ENCODE peak calls at places on chromosomes 2 and 18, in ten cellular contexts. A, Q, E, W, Y, G, N, R, F and O are unnamed samples.

GRCh38 chr18:77108001-77108692 is 24.4 kb downstream of the MBP start:
- DNase-seq in A (peak; percentile 22), Q (peak; percentile 88), E (no peak), W (peak; percentile 51), Y (peak; percentile 95), G (peak; percentile 54), N (peak; percentile 46), R (peak; percentile 93), F (no peak), O (peak; percentile 62)

GRCh38 chr2:134410831-134411231 is 157.0 kb downstream of the MGAT5 start:
- DNase-seq in A (no peak), Q (peak; percentile 37), E (no peak), W (peak; percentile 18), Y (peak; percentile 66), G (no peak), N (no peak), R (no peak), F (no peak), O (no peak)

GRCh38 chr2:71254776-71255175 is 27.9 kb upstream of the PAIP2B start:
- DNase-seq in A (no peak), Q (no peak), E (no peak), W (no peak), Y (no peak), G (no peak), N (no peak), R (no peak), F (no peak), O (no peak)

GRCh38 chr2:174024524-174025270 is 59.5 kb upstream of the SP3 start:
- DNase-seq in A (no peak), Q (peak; percentile 87), E (no peak), W (peak; percentile 66), Y (peak; percentile 53), G (peak; percentile 91), N (peak; percentile 50), R (peak; percentile 95), F (peak; percentile 71), O (no peak)

GRCh38 chr18:10215444-10215843 is 239.0 kb upstream of the APCDD1 start:
- DNase-seq in A (no peak), Q (no peak), E (no peak), W (no peak), Y (no peak), G (no peak), N (no peak), R (no peak), F (no peak), O (no peak)

GRCh38 chr2:30915485-30915884 is 108.2 kb upstream of the CAPN13 start:
- DNase-seq in A (no peak), Q (no peak), E (no peak), W (no peak), Y (peak; percentile 12), G (no peak), N (peak; percentile 18), R (no peak), F (peak; percentile 56), O (peak; percentile 21)

GRCh38 chr2:31402388-31402787 is 12.2 kb downstream of the XDH start:
- DNase-seq in A (no peak), Q (no peak), E (no peak), W (no peak), Y (no peak), G (no peak), N (no peak), R (no peak), F (no peak), O (no peak)

GRCh38 chr2:182952741-182953450 is 85.4 kb downstream of the NCKAP1 start:
- DNase-seq in A (no peak), Q (peak; percentile 71), E (no peak), W (no peak), Y (peak; percentile 21), G (no peak), N (no peak), R (no peak), F (no peak), O (no peak)

GRCh38 chr2:11938196-11938595 is 191.8 kb downstream of the LPIN1 start:
- DNase-seq in A (no peak), Q (peak; percentile 91), E (no peak), W (peak; percentile 41), Y (no peak), G (no peak), N (no peak), R (peak; percentile 89), F (no peak), O (no peak)

GRCh38 chr18:10012526-10012925 is 98.7 kb downstream of the VAPA start:
- DNase-seq in A (no peak), Q (no peak), E (no peak), W (no peak), Y (no peak), G (no peak), N (no peak), R (peak; percentile 53), F (no peak), O (no peak)

GRCh38 chr18:62611395-62612241 is 88.8 kb downstream of the ZCCHC2 start:
- DNase-seq in A (no peak), Q (peak; percentile 32), E (no peak), W (no peak), Y (no peak), G (peak; percentile 62), N (no peak), R (peak; percentile 65), F (no peak), O (no peak)

GRCh38 chr2:200377774-200378336 is 71.4 kb downstream of the SPATS2L start:
- DNase-seq in A (no peak), Q (no peak), E (no peak), W (peak; percentile 54), Y (no peak), G (no peak), N (peak; percentile 30), R (no peak), F (no peak), O (no peak)

GRCh38 chr2:810397-810796 is 133.2 kb upstream of the TMEM18 start:
- DNase-seq in A (no peak), Q (no peak), E (no peak), W (no peak), Y (no peak), G (no peak), N (no peak), R (no peak), F (no peak), O (no peak)

GRCh38 chr2:85398426-85399182 is 11.6 kb downstream of the CAPG start:
- DNase-seq in A (no peak), Q (no peak), E (no peak), W (no peak), Y (no peak), G (no peak), N (no peak), R (no peak), F (no peak), O (no peak)

GRCh38 chr2:85394976-85395375 is 15.2 kb downstream of the CAPG start:
- DNase-seq in A (no peak), Q (no peak), E (no peak), W (no peak), Y (no peak), G (no peak), N (no peak), R (no peak), F (no peak), O (no peak)

GRCh38 chr2:85397925-85398331 is 12.2 kb downstream of the CAPG start:
- DNase-seq in A (no peak), Q (no peak), E (no peak), W (no peak), Y (no peak), G (no peak), N (no peak), R (no peak), F (no peak), O (no peak)

GRCh38 chr2:85395912-85396475 is 14.2 kb downstream of the CAPG start:
- DNase-seq in A (no peak), Q (no peak), E (no peak), W (no peak), Y (no peak), G (no peak), N (no peak), R (no peak), F (no peak), O (no peak)

DNA sequence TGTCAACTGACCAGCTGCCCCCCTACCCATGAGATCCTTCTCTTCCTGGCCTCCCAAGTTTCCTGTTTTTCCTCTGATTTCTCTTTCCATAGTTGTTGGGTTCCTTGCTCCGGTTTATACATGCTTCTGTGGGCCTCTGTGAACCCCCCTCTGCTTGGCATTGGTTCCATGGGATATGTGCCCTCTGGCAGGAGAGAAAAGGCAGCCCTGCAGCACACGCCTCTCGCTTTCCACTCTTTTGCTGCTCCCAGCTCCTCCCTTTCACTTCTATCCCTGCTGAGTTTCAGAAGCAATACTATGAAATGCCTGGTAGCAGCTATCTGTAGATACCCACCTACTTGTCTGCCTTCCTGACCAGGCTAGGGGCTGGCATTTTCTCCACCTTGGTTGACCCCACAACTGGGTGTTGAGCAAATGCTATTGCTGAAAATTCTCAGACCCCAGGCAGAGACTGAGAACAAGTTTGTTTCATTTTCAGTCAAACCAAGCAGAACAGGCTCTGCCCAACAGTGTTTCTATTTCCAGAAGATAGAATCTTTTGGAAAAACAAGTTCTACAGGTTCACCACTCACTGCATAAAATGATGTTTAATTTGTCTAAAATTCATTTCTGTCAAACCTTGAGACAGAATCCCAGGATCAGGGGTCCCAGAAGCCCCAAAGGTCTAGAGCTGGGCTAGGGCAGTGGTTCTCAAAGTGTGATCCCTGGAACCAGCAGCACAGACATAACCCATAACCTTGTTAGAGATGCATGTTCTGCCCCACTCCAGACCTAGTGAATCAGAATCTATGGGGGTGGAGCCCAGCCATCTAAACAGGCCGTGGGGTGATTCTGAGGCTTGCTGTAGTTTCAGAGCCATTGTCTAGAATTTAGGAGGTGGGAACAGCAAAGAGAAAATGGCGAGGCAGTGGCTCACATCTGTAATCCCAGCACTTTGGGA is 13.4 kb downstream of the CAPG start:
- DNase-seq in A (no peak), Q (no peak), E (no peak), W (no peak), Y (no peak), G (no peak), N (no peak), R (no peak), F (no peak), O (peak; percentile 29)
- H3K4me3 ChIP-seq in A (no peak overlapping the region), Q (no peak overlapping the region), E (no peak overlapping the region), W (no peak overlapping the region), Y (no peak overlapping the region), G (no peak overlapping the region), N (no peak overlapping the region), R (no peak overlapping the region), F (no peak overlapping the region), O (no peak overlapping the region)

GRCh38 chr2:176137249-176137573 is 7.7 kb downstream of the HOXD8 start:
- DNase-seq in A (no peak), Q (no peak), E (no peak), W (no peak), Y (no peak), G (no peak), N (no peak), R (no peak), F (no peak), O (no peak)
- H3K4me3 ChIP-seq in A (peak overlapping the region; percentile 87), Q (no peak overlapping the region), E (no peak overlapping the region), W (peak overlapping the region; percentile 70), Y (no peak overlapping the region), G (peak overlapping the region; percentile 89), N (no peak overlapping the region), R (peak overlapping the region; percentile 34), F (peak overlapping the region; percentile 39), O (no peak overlapping the region)

GRCh38 chr2:23351388-23352141 is 33.4 kb upstream of the KLHL29 start:
- DNase-seq in A (peak; percentile 82), Q (peak; percentile 85), E (peak; percentile 53), W (peak; percentile 79), Y (peak; percentile 78), G (peak; percentile 92), N (peak; percentile 63), R (peak; percentile 95), F (peak; percentile 82), O (peak; percentile 78)
- H3K4me3 ChIP-seq in A (no peak overlapping the region), Q (no peak overlapping the region), E (peak overlapping the region; percentile 5), W (no peak overlapping the region), Y (peak overlapping the region; percentile 9), G (no peak overlapping the region), N (no peak overlapping the region), R (no peak overlapping the region), F (no peak overlapping the region), O (no peak overlapping the region)

GRCh38 chr2:187552381-187552780 is 1.9 kb downstream of the TFPI start:
- DNase-seq in A (no peak), Q (no peak), E (no peak), W (no peak), Y (no peak), G (no peak), N (no peak), R (no peak), F (no peak), O (no peak)
- H3K4me3 ChIP-seq in A (peak overlapping the region; percentile 50), Q (peak overlapping the region; percentile 72), E (no peak overlapping the region), W (no peak overlapping the region), Y (peak overlapping the region; percentile 71), G (peak overlapping the region; percentile 72), N (no peak overlapping the region), R (no peak overlapping the region), F (peak overlapping the region; percentile 59), O (no peak overlapping the region)